ENCODE peak calls at places on chromosomes 13 and 19, in six cellular contexts. O is T-helper 9 cell, A is Right ventricle myocardium superior, H is T-cell, R is kidney epithelial cell, U is GM12864. Y is an unnamed sample.
A peak's percentile ranks its signal among the peaks of the same experiment; 100 is the strongest.

GRCh38 chr13:110361365-110361911 is 54.4 kb downstream of the COL4A2 start:
- DNase-seq in O (no peak), A (peak; percentile 87), H (no peak), R (no peak), U (no peak), Y (peak; percentile 98)

GRCh38 chr19:54463531-54464043 is at the start of gene LENG9:
- DNase-seq in O (peak; percentile 90), A (peak; percentile 99), H (peak; percentile 93), R (peak; percentile 98), U (no peak), Y (peak; percentile 98)

GRCh38 chr19:39372047-39372802 is 18.7 kb downstream of the PAF1 start:
- DNase-seq in O (no peak), A (peak; percentile 87), H (no peak), R (no peak), U (no peak), Y (peak; percentile 99)

GRCh38 chr13:99380402-99380801 is 73.2 kb upstream of the GPR183 start:
- DNase-seq in O (no peak), A (no peak), H (no peak), R (no peak), U (no peak), Y (no peak)

GRCh38 chr13:114096031-114096485 is 36.4 kb downstream of the RASA3 start:
- DNase-seq in O (no peak), A (no peak), H (no peak), R (no peak), U (no peak), Y (no peak)

GRCh38 chr19:34707661-34708060 is 26.4 kb upstream of the ZNF181 start:
- DNase-seq in O (no peak), A (no peak), H (no peak), R (no peak), U (no peak), Y (no peak)

GRCh38 chr13:33445476-33445875 is 159.9 kb upstream of the STARD13 start:
- DNase-seq in O (no peak), A (no peak), H (no peak), R (no peak), U (no peak), Y (no peak)

GRCh38 chr19:41219924-41220567 is 1.0 kb downstream of the AXL start:
- DNase-seq in O (no peak), A (peak; percentile 72), H (no peak), R (no peak), U (no peak), Y (peak; percentile 79)

GRCh38 chr13:65310663-65311328 is 1919.3 kb downstream of the PCDH9 start:
- DNase-seq in O (no peak), A (no peak), H (no peak), R (no peak), U (no peak), Y (no peak)

GRCh38 chr13:40589285-40590109 is 76.9 kb downstream of the FOXO1 start:
- DNase-seq in O (no peak), A (peak; percentile 47), H (no peak), R (peak; percentile 68), U (peak; percentile 90), Y (peak; percentile 52)

GRCh38 chr19:14106840-14107239 is 10.7 kb downstream of the PRKACA start:
- DNase-seq in O (no peak), A (peak; percentile 52), H (no peak), R (no peak), U (no peak), Y (no peak)

GRCh38 chr19:48480151-48480475 is 10.9 kb downstream of the CYTH2 start:
- DNase-seq in O (no peak), A (peak; percentile 81), H (peak; percentile 47), R (no peak), U (no peak), Y (peak; percentile 20)

GRCh38 chr19:46241676-46242075 is 12.1 kb downstream of the IGFL1 start:
- DNase-seq in O (no peak), A (no peak), H (no peak), R (no peak), U (no peak), Y (no peak)

GRCh38 chr13:24159921-24160324 is 597 bp upstream of the SPATA13 start:
- DNase-seq in O (no peak), A (no peak), H (no peak), R (peak; percentile 68), U (no peak), Y (no peak)